ENCODE peak calls at places on chromosome 14, in six cellular contexts. M is colonic mucosa; P is suprapubic skin; O is CD8-positive, alpha-beta T cell; N is pancreas; R is AG04450. T is an unnamed sample. For H3K9me3, the result is how much of the 10 kb centered on the place peaks cover.

GRCh38 chr14:94671870-94672444 is 59.8 kb downstream of the SERPINA3 start:
- DNase-seq in M (no peak), P (no peak), O (no peak), N (no peak), R (no peak), T (no peak)

GRCh38 chr14:69312608-69313007 is 52.6 kb downstream of the GALNT16 start:
- DNase-seq in M (no peak), P (peak), O (no peak), N (no peak), R (no peak), T (no peak)

GRCh38 chr14:58587271-58587670 is 50.5 kb upstream of the DACT1 start:
- DNase-seq in M (no peak), P (no peak), O (no peak), N (no peak), R (peak), T (no peak)

GRCh38 chr14:58637391-58638230 is at the start of gene DACT1:
- DNase-seq in M (peak), P (peak), O (peak), N (peak), R (peak), T (no peak)

GRCh38 chr14:87522575-87522974 is 470.4 kb downstream of the GALC start:
- DNase-seq in M (no peak), P (no peak), O (no peak), N (peak), R (no peak), T (no peak)

GRCh38 chr14:102644523-102644922 is 52.1 kb downstream of the RCOR1 start:
- DNase-seq in M (no peak), P (no peak), O (no peak), N (no peak), R (no peak), T (no peak)

GRCh38 chr14:23385840-23386657 is 9.2 kb downstream of the CMTM5 start:
- DNase-seq in M (no peak), P (no peak), O (no peak), N (peak), R (no peak), T (no peak)

GRCh38 chr14:22650046-22650739 is 6.0 kb upstream of the OR6J1 start:
- DNase-seq in M (no peak), P (no peak), O (no peak), N (no peak), R (no peak), T (no peak)

GRCh38 chr14:101320386-101320785 is 240.9 kb upstream of the DIO3 start:
- DNase-seq in M (peak), P (no peak), O (no peak), N (no peak), R (no peak), T (no peak)

GRCh38 chr14:78005325-78005724 is 164.8 kb upstream of the NRXN3 start:
- DNase-seq in M (no peak), P (no peak), O (no peak), N (no peak), R (no peak), T (no peak)

GRCh38 chr14:75289840-75290388 is 11.3 kb downstream of the FOS start:
- DNase-seq in M (no peak), P (peak), O (no peak), N (no peak), R (no peak), T (no peak)

GRCh38 chr14:24339284-24340151 is at the start of gene RIPK3:
- DNase-seq in M (peak), P (peak), O (peak), N (peak), R (no peak), T (peak)

GRCh38 chr14:71133296-71133695 is 226.0 kb downstream of the PCNX1 start:
- DNase-seq in M (no peak), P (no peak), O (no peak), N (no peak), R (no peak), T (no peak)

GRCh38 chr14:92905667-92906066 is 17.3 kb upstream of the CHGA start:
- DNase-seq in M (no peak), P (no peak), O (no peak), N (no peak), R (no peak), T (no peak)

GRCh38 chr14:50666772-50667490 is 1.2 kb downstream of the SAV1 start:
- DNase-seq in M (peak), P (no peak), O (peak), N (peak), R (no peak), T (no peak)

GRCh38 chr14:61147898-61148549 is 133.1 kb downstream of the TMEM30B start:
- DNase-seq in M (no peak), P (no peak), O (no peak), N (no peak), R (peak), T (no peak)

DNA sequence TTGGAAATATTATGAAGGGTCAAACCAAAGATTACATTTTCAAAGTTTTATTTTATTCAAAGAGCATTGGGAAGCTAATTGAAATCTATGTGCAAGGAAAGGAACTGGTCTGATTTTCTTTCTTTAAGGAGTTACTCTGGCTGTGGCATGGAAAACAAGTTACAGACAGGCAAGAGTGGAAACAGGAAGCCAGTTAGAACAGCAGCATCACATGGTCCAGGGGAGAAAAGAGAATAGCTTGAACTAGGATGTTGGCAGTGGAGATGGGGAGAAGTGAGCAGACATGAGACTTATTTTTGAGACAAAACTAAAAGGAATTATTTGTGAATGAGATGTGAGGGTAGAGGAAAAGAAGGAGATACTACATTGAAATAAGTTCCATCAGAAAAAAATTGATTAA is 3.4 kb downstream of the OR11G2 start:
- DNase-seq in M (no peak), P (no peak), O (no peak), N (no peak), R (no peak), T (no peak)
- H3K9me3 ChIP-seq in M (under half), P (under half), O (under half), N (under half), R (under half), T (under half)

GRCh38 chr14:105901226-105901625 is 374.8 kb downstream of the TMEM121 start:
- DNase-seq in M (no peak), P (no peak), O (no peak), N (no peak), R (no peak), T (no peak)
- H3K9me3 ChIP-seq in M (under half), P (under half), O (under half), N (under half), R (half or more), T (under half)

GRCh38 chr14:104209985-104210520 is 71.7 kb downstream of the KIF26A start:
- DNase-seq in M (no peak), P (no peak), O (no peak), N (no peak), R (no peak), T (no peak)
- H3K9me3 ChIP-seq in M (under half), P (under half), O (under half), N (under half), R (half or more), T (under half)

GRCh38 chr14:96120941-96121340 is 81.8 kb downstream of the C14orf132 start:
- DNase-seq in M (no peak), P (no peak), O (no peak), N (no peak), R (no peak), T (no peak)

GRCh38 chr14:96117101-96117897 is 78.1 kb downstream of the C14orf132 start:
- DNase-seq in M (no peak), P (no peak), O (no peak), N (no peak), R (no peak), T (no peak)

GRCh38 chr14:96120392-96120791 is 81.2 kb downstream of the C14orf132 start:
- DNase-seq in M (no peak), P (no peak), O (no peak), N (no peak), R (no peak), T (no peak)

GRCh38 chr14:96119947-96120346 is 80.8 kb downstream of the C14orf132 start:
- DNase-seq in M (no peak), P (no peak), O (no peak), N (no peak), R (no peak), T (no peak)

DNA sequence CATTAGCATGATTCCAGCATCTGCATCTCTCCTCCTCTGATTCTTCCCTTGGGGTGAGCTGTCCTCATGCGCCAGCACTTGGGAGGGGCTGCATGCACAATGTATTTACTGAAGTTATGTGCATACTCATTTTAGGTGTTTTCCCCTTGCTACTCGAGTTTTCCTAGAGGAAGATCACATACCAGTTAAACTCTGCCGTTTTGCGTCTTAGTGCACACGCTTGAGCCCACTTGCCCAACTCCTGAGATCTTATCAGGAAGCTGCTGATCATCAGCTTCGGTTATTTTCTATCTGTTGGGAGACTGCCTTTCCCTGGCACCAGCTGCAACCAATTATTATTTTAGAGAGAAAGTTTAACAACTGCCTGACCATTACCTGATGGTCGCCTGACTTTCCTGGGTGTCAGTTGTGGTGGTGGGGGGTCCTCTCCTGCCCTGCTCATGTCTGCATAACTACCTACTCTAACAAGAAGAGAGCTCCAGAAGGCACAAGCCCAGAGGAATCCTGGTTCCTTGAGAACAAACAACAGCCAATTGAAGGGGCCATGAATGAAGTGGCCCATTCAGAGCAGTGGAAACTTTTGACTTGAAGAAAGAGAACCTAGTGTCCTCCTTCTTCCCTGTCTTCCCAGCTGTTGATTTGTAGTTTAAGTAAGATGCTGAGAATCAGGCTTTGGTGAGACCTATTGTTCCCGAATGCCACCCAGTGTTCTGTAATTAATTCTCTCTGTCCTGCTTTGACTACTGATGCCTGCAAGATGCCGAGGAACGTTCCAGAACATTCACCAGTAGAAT is 79.0 kb downstream of the C14orf132 start:
- DNase-seq in M (no peak), P (no peak), O (no peak), N (no peak), R (no peak), T (no peak)
- H3K9me3 ChIP-seq in M (under half), P (under half), O (under half), N (under half), R (under half), T (under half)

GRCh38 chr14:66575014-66575413 is 67.1 kb downstream of the GPHN start:
- DNase-seq in M (no peak), P (no peak), O (no peak), N (no peak), R (no peak), T (no peak)
- H3K9me3 ChIP-seq in M (under half), P (under half), O (under half), N (under half), R (under half), T (under half)

GRCh38 chr14:30375280-30375892 is 183.6 kb upstream of the G2E3 start:
- DNase-seq in M (peak), P (peak), O (peak), N (peak), R (peak), T (peak)
- H3K9me3 ChIP-seq in M (under half), P (under half), O (under half), N (under half), R (under half), T (under half)

DNA sequence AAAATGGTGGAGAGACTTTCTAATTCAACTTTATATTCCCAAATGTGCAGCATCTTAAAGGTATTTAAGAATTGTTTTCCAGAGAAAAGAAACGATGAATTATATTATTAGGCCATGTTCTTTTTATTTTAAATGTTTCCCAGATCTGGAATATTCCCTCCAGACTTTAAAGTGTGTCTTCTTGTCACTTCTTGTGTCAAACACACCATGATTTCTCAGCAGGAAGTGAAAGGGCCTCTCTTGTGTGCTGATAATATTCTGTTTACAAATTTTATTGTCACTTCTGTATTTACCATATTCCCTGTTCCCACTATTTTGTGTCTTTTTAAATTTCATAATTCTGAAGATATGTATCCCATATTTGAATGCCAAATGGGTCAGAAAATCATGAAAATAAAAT is 455.0 kb upstream of the FLRT2 start:
- DNase-seq in M (no peak), P (no peak), O (no peak), N (no peak), R (no peak), T (no peak)
- H3K9me3 ChIP-seq in M (under half), P (under half), O (under half), N (under half), R (under half), T (under half)

GRCh38 chr14:55600784-55601561 is 21.0 kb downstream of the KTN1 start:
- DNase-seq in M (no peak), P (no peak), O (no peak), N (no peak), R (no peak), T (no peak)

GRCh38 chr14:55604467-55604866 is 24.5 kb downstream of the KTN1 start:
- DNase-seq in M (no peak), P (no peak), O (no peak), N (no peak), R (no peak), T (no peak)

GRCh38 chr14:55604900-55605418 is 25.0 kb downstream of the KTN1 start:
- DNase-seq in M (no peak), P (no peak), O (no peak), N (no peak), R (no peak), T (no peak)

GRCh38 chr14:55603401-55603953 is 23.5 kb downstream of the KTN1 start:
- DNase-seq in M (no peak), P (no peak), O (no peak), N (no peak), R (no peak), T (no peak)

DNA sequence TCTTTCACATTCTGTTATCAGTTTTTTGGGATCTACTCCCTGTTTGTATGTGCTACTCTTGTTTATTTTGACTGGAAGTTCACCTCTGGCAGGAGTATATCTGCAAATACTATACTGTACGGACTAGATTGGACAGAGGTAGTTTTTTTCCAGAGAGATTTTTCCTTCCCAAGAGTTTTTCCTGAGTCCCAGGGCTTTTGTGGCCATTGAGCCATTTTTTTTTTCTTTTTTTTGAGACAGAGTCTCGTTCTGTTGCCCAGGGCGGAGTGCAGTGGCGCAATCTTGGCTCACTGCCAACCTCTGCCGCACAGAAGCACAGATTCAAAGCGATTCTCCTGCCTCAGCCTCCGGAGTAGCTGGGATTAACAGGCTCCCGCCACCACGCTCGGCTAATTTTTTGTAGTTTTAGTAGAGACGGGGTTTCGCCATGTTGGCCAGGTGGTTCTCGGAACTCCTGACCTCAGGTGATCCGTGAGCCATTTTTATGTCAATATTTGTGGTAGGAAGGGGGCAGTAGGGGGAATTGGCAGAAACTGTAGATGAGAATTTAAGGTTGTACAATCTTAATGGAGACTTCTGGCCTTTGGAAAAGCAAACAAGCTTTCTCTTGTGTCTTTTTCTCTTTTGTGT is 19.4 kb downstream of the KTN1 start:
- DNase-seq in M (peak), P (no peak), O (no peak), N (peak), R (no peak), T (no peak)
- H3K9me3 ChIP-seq in M (under half), P (under half), O (under half), N (under half), R (under half), T (under half)

GRCh38 chr14:42490536-42490935 is 883.9 kb downstream of the LRFN5 start:
- DNase-seq in M (no peak), P (no peak), O (no peak), N (no peak), R (peak), T (no peak)
- H3K9me3 ChIP-seq in M (under half), P (under half), O (under half), N (under half), R (under half), T (under half)